ENCODE peak calls at places on chromosomes 16 and 17, in four cellular contexts. C is K562, V is HepG2, S is GM12878. I is an unnamed sample.

GRCh38 chr16:19128454-19129210 is 14.9 kb downstream of the ITPRIPL2 start:
- DNase-seq in S (no peak), V (no peak), C (no peak), I (no peak)

GRCh38 chr16:86800914-86801313 is 222.6 kb downstream of the FOXL1 start:
- DNase-seq in V (no peak), C (no peak), S (no peak), I (no peak)

GRCh38 chr16:27177031-27177774 is 26.1 kb upstream of the KDM8 start:
- DNase-seq in C (no peak), V (no peak), S (no peak), I (no peak)

GRCh38 chr16:1691276-1691675 is 13.2 kb downstream of the JPT2 start:
- DNase-seq in S (no peak), V (no peak), C (no peak), I (no peak)

GRCh38 chr17:45438931-45439610 is 6.4 kb upstream of the ARHGAP27 start:
- DNase-seq in C (no peak), V (no peak), S (no peak), I (no peak)

GRCh38 chr16:67548265-67549126 is 13.8 kb upstream of the CTCF start:
- DNase-seq in V (no peak), C (no peak), S (no peak), I (no peak)

GRCh38 chr16:51057969-51058337 is 93.1 kb downstream of the SALL1 start:
- DNase-seq in S (no peak), V (peak), C (no peak), I (no peak)

GRCh38 chr17:7590743-7591142 is 849 bp upstream of the SOX15 start:
- DNase-seq in C (no peak), S (no peak), V (no peak), I (no peak)

GRCh38 chr17:59371426-59372099 is 40.1 kb downstream of the YPEL2 start:
- DNase-seq in C (no peak), V (peak), S (no peak), I (no peak)

GRCh38 chr16:3256146-3256875 is at the start of gene MEFV:
- DNase-seq in C (no peak), S (no peak), V (no peak), I (no peak)

GRCh38 chr17:44000141-44000860 is 4.1 kb upstream of the NAGS start:
- DNase-seq in C (peak), S (no peak), V (no peak), I (no peak)

GRCh38 chr17:28274591-28275265 is 44.3 kb upstream of the TMEM97 start:
- DNase-seq in C (no peak), S (no peak), V (no peak), I (no peak)

GRCh38 chr17:78706271-78706915 is 75.7 kb downstream of the CYTH1 start:
- DNase-seq in V (no peak), S (peak), C (no peak), I (no peak)

GRCh38 chr16:81445143-81445922 is 725 bp downstream of the CMIP start:
- DNase-seq in V (no peak), S (no peak), C (peak), I (no peak)

GRCh38 chr17:41972571-41973411 is 6.2 kb downstream of the CNP start:
- DNase-seq in S (no peak), C (no peak), V (no peak), I (no peak)

GRCh38 chr16:57141822-57142631 is 43.8 kb downstream of the PSME3IP1 start:
- DNase-seq in C (no peak), S (no peak), V (no peak), I (no peak)

GRCh38 chr17:45016237-45016636 is 35.2 kb downstream of the DCAKD start:
- DNase-seq in C (no peak), S (no peak), V (no peak), I (no peak)

GRCh38 chr17:72477529-72477928 is 356.7 kb downstream of the SOX9 start:
- DNase-seq in S (no peak), C (no peak), V (no peak), I (no peak)

GRCh38 chr16:87053016-87053982 is 263.9 kb downstream of the C16orf95 start:
- DNase-seq in C (peak), S (no peak), V (no peak), I (no peak)

GRCh38 chr17:76246080-76247066 is 6.1 kb upstream of the RNF157 start:
- DNase-seq in C (peak), V (peak), S (peak), I (no peak)

GRCh38 chr17:1976000-1976682 is 49.0 kb downstream of the RTN4RL1 start:
- DNase-seq in C (no peak), S (no peak), V (peak), I (no peak)

GRCh38 chr17:35082073-35082657 is 18.7 kb upstream of the RFFL start:
- DNase-seq in V (peak), C (no peak), S (no peak), I (peak)

GRCh38 chr17:77316191-77316641 is 175.4 kb downstream of the SEC14L1 start:
- DNase-seq in S (no peak), C (no peak), V (no peak), I (no peak)

GRCh38 chr16:69482410-69482951 is 58.1 kb downstream of the CYB5B start:
- DNase-seq in V (no peak), C (no peak), S (no peak), I (no peak)

GRCh38 chr17:7910281-7910680 is 5.8 kb downstream of the RNF227 start:
- DNase-seq in C (no peak), V (no peak), S (no peak), I (no peak)

GRCh38 chr17:76545918-76546555 is 6.2 kb downstream of the PRCD start:
- DNase-seq in S (no peak), V (no peak), C (no peak), I (no peak)

GRCh38 chr17:7204828-7205461 is 14.7 kb downstream of the DLG4 start:
- DNase-seq in V (no peak), C (peak), S (peak), I (peak)

GRCh38 chr16:50573947-50574751 is 26.0 kb downstream of the NKD1 start:
- DNase-seq in C (no peak), V (no peak), S (no peak), I (no peak)

GRCh38 chr16:85148959-85149358 is 36.7 kb upstream of the CIBAR2 start:
- DNase-seq in C (no peak), V (no peak), S (no peak), I (no peak)

GRCh38 chr16:55329791-55330190 is 5.8 kb downstream of the IRX6 start:
- DNase-seq in V (no peak), C (no peak), S (no peak), I (no peak)

GRCh38 chr16:55331648-55332185 is 7.7 kb downstream of the IRX6 start:
- DNase-seq in C (no peak), V (no peak), S (no peak), I (no peak)

GRCh38 chr16:55330726-55331647 is 7.0 kb downstream of the IRX6 start:
- DNase-seq in S (no peak), V (no peak), C (no peak), I (no peak)

GRCh38 chr16:55326261-55326802 is 2.3 kb downstream of the IRX6 start:
- DNase-seq in V (no peak), S (no peak), C (no peak), I (no peak)

GRCh38 chr16:55328611-55329569 is 4.9 kb downstream of the IRX6 start:
- DNase-seq in C (no peak), V (no peak), S (no peak), I (no peak)
- TF ChIP-seq EZH2 in C (no peak), V (no peak), S (no peak), I (no peak)

DNA sequence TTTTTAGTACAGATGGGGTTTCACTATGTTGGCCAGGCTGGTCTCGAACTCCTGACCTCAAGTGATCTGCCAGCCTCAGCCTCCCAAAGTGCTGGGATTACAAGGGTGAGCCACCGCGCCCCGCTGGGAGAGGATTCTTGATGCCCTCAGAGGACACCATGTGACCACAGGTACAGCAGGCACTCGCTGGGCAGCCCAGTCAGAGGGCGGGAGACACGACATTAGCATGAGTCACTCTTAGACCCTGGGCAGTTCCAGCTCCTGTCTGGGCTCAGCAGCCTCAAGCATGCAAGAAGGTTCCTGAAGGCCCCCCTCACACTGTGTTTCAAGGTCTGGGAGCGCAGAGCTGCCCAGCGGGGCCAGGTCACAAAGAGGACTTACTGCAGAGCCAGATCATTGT is 11.9 kb downstream of the STAC2 start:
- DNase-seq in C (no peak), V (no peak), S (no peak), I (peak)
- TF ChIP-seq CEBPB in C (no peak), V (no peak), S (no peak), I (no peak)

GRCh38 chr16:88943741-88944140 is 33.3 kb downstream of the CBFA2T3 start:
- DNase-seq in S (no peak), C (no peak), V (no peak), I (no peak)

GRCh38 chr16:88941051-88941932 is 35.7 kb downstream of the CBFA2T3 start:
- DNase-seq in S (no peak), C (no peak), V (no peak), I (no peak)

GRCh38 chr16:88940196-88941050 is 36.6 kb downstream of the CBFA2T3 start:
- DNase-seq in S (no peak), V (no peak), C (no peak), I (no peak)

GRCh38 chr16:88943131-88943664 is 33.8 kb downstream of the CBFA2T3 start:
- DNase-seq in V (no peak), C (no peak), S (no peak), I (no peak)

GRCh38 chr16:88941933-88942909 is 34.8 kb downstream of the CBFA2T3 start:
- DNase-seq in S (no peak), C (no peak), V (no peak), I (peak)
- TF ChIP-seq ATF3 in S (no peak), C (no peak), V (no peak), I (no peak)

GRCh38 chr16:75567911-75568310 is 1.7 kb downstream of the GABARAPL2 start:
- DNase-seq in S (no peak), V (no peak), C (no peak), I (no peak)
- TF ChIP-seq EZH2 in S (no peak), V (no peak), C (no peak), I (no peak)

GRCh38 chr17:57424273-57424672 is 167.9 kb downstream of the MSI2 start:
- DNase-seq in V (no peak), S (no peak), C (no peak), I (no peak)

GRCh38 chr17:57423541-57423940 is 167.2 kb downstream of the MSI2 start:
- DNase-seq in C (no peak), V (no peak), S (no peak), I (no peak)

GRCh38 chr17:57420674-57421392 is 164.5 kb downstream of the MSI2 start:
- DNase-seq in C (peak), S (no peak), V (no peak), I (no peak)

GRCh38 chr17:57421393-57421717 is 165.0 kb downstream of the MSI2 start:
- DNase-seq in V (no peak), S (no peak), C (no peak), I (no peak)

DNA sequence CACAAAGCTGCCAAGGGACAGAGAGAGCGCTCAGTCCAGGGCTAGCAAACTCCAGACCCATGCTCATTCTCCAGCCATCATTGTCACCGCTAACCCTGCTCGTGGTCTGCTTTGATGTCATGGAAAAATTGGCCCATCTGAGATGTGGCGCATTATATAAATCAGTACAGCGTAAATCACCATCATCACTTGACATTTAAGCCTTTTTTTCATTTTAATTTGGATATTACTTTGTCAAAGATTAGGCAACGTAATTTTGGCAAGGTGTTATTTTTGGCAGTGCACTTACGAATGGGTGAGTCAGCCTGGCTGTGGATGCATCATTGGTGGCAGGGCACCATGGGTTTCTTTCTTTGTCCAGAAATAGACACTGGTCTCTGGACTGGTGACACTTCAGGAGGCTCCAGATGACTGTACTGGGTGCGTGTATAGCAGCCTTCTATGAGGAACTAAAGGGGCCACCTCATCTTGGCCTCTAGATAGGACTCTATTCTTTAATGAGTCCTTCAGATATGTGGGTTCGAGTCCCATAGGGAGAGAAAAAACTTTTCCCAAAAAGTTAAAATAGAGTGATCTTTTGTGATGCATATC is 166.3 kb downstream of the MSI2 start:
- DNase-seq in C (no peak), S (peak), V (no peak), I (peak)
- TF ChIP-seq CEBPB in C (no peak), S (peak), V (no peak), I (peak)

DNA sequence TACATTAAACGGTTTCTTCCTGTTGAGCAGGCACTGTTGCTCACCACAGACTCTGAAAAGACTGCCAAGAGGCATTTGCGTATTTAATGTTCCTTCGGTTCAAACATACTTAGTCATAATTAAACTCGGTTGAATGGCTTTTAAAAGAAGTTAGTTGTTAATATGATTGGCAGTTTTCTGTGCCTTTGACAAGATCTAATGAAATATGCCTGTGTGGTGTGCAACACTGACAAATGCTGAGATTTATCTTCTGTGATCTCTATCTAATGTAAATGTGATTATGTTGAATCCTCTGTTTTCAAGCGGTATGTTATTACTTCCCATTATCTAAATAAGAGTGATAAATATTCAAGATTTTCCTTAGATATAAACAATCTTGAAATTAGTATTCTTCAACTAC is 1046.6 kb downstream of the CDH8 start:
- DNase-seq in S (no peak), V (no peak), C (no peak), I (no peak)
- TF ChIP-seq ATF3 in S (no peak), V (no peak), C (no peak), I (no peak)

GRCh38 chr17:81579821-81580321 is 27.7 kb upstream of the FAAP100 start:
- DNase-seq in V (no peak), S (no peak), C (peak), I (no peak)

GRCh38 chr17:81579298-81579697 is 27.1 kb upstream of the FAAP100 start:
- DNase-seq in C (no peak), S (no peak), V (no peak), I (no peak)

GRCh38 chr17:81577278-81578000 is 25.3 kb upstream of the FAAP100 start:
- DNase-seq in C (no peak), V (peak), S (no peak), I (no peak)

GRCh38 chr17:81578038-81578441 is 25.9 kb upstream of the FAAP100 start:
- DNase-seq in C (no peak), S (no peak), V (peak), I (no peak)

DNA sequence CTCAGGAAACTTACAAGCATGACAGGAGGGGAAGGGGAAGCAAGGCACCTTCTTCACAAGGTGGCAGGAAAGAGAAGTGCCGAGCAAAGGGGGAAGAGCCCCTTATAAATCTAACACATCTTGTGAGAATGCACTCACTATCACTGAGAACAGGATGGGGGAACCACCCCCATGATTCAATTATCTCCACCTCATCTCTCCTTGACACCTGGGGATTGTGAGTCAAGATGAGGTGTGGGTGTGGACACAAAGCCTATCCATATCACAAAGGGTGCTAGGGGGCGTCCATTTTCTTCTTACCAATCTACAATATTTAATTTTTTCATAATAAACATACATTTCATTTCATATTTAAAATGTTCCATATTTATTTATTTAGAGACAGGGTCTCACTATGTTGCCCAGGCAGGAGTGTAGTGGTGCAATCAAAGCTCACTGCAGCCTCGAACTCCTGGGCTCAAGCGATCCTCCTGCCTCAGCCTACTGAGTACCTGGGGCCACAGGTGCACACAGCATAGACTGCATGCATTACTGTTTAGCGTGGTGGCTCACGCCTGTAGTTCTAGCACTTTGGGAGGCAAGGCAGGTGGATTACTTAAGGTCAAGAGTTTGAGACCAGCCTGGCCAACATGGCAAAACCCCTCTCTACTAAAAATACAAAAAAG is 26.5 kb upstream of the FAAP100 start:
- DNase-seq in C (no peak), V (no peak), S (no peak), I (no peak)
- TF ChIP-seq EZH2 in C (no peak), V (no peak), S (no peak), I (no peak)

DNA sequence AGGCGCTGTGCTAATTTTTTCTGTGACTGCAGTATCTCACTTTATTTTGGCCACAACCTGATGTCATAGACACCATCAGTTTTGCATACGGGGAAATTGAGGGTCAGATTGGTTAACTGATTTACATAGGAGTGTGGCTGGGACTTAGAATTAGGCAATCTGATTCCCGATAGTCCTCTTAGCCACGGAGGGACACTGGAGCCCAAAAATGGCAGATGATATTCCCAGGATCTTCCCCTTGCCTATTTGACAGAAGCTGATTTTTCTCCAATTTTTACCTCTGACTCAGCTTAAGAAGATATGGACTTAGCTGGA is 1.3 kb downstream of the CPD start:
- DNase-seq in S (peak), V (no peak), C (no peak), I (no peak)
- TF ChIP-seq CEBPB in S (no peak), V (peak), C (no peak), I (no peak)